ENCODE peak calls at places on chromosomes 7 and 10, in ten cellular contexts. R is H9, N is left colon, W is RWPE1, U is amygdala, P is uterus, S is H7, M is HT-29, G is T-helper 1 cell, I is cardiac muscle cell. Q is an unnamed sample.

GRCh38 chr10:100652406-100653130 is 92.8 kb upstream of the PAX2 start:
- DNase-seq in G (no peak), N (no peak), R (no peak), M (no peak), U (no peak), S (no peak), I (no peak), W (no peak), P (no peak), Q (no peak)

GRCh38 chr7:150826061-150826849 is 25.7 kb downstream of the TMEM176A start:
- DNase-seq in S (no peak), N (peak; percentile 76), M (peak; percentile 11), P (no peak), U (no peak), R (no peak), W (no peak), I (no peak), G (no peak), Q (no peak)

GRCh38 chr7:82600601-82601000 is 157.0 kb upstream of the CACNA2D1 start:
- DNase-seq in R (no peak), M (no peak), W (no peak), G (no peak), I (no peak), S (no peak), P (no peak), N (no peak), U (no peak), Q (no peak)

GRCh38 chr10:127990846-127991542 is 84.1 kb downstream of the PTPRE start:
- DNase-seq in U (no peak), S (no peak), M (peak; percentile 57), W (peak; percentile 90), G (no peak), R (no peak), N (no peak), P (no peak), I (peak; percentile 91), Q (peak; percentile 15)

GRCh38 chr7:98826400-98826799 is 43.4 kb downstream of the TMEM130 start:
- DNase-seq in W (no peak), S (no peak), I (no peak), R (no peak), G (no peak), N (no peak), U (no peak), P (no peak), M (no peak), Q (no peak)

GRCh38 chr10:110330675-110331074 is 26.0 kb upstream of the SMNDC1 start:
- DNase-seq in R (no peak), U (no peak), G (no peak), I (no peak), P (no peak), N (no peak), S (no peak), W (no peak), M (no peak), Q (no peak)

GRCh38 chr10:100433253-100434240 is 29.3 kb upstream of the WNT8B start:
- DNase-seq in U (peak; percentile 75), G (peak; percentile 82), W (peak; percentile 88), M (peak; percentile 98), P (peak; percentile 87), N (peak; percentile 87), S (peak; percentile 83), I (peak; percentile 94), R (peak; percentile 93), Q (peak; percentile 88)

GRCh38 chr7:102912742-102913141 is at the start of gene LRRC17:
- DNase-seq in I (peak; percentile 96), G (no peak), U (no peak), M (no peak), R (no peak), N (no peak), S (no peak), W (no peak), P (no peak), Q (no peak)

GRCh38 chr10:6977641-6978627 is 397.9 kb upstream of the PRKCQ start:
- DNase-seq in P (no peak), R (no peak), M (no peak), G (no peak), W (no peak), I (no peak), S (no peak), U (no peak), N (no peak), Q (no peak)

GRCh38 chr10:51422311-51423120 is 276.9 kb downstream of the CSTF2T start:
- DNase-seq in M (peak; percentile 58), W (peak; percentile 53), P (peak; percentile 60), I (peak; percentile 81), R (peak; percentile 55), U (no peak), S (peak; percentile 10), N (peak; percentile 36), G (no peak), Q (no peak)

GRCh38 chr7:106883627-106884026 is 18.5 kb downstream of the PIK3CG start:
- DNase-seq in S (no peak), P (no peak), G (no peak), R (no peak), N (no peak), U (no peak), I (no peak), W (no peak), M (no peak), Q (no peak)

GRCh38 chr10:68861253-68861652 is 33.9 kb downstream of the STOX1 start:
- DNase-seq in N (no peak), M (no peak), S (no peak), G (no peak), I (no peak), R (no peak), U (no peak), W (no peak), P (no peak), Q (no peak)

Q was measured in caudate nucleus.